ENCODE peak calls at places on chromosomes 2 and 18, in six cellular contexts. One of them, this sample, is unnamed.

GRCh38 chr2:221554769-221555510 is 17.2 kb downstream of the EPHA4 start:
- DNase-seq in right lobe of liver: no peak
- DNase-seq in GM13977: peak
- DNase-seq in GM23338: peak
- DNase-seq in GM10248: peak
- DNase-seq in heart left ventricle: peak
- DNase-seq in this sample: peak

GRCh38 chr2:60469918-60470317 is 83.5 kb downstream of the BCL11A start:
- DNase-seq in heart left ventricle: no peak
- DNase-seq in right lobe of liver: no peak
- DNase-seq in GM13977: no peak
- DNase-seq in GM23338: no peak
- DNase-seq in GM10248: no peak
- DNase-seq in this sample: no peak

GRCh38 chr2:168907940-168908662 is 7.0 kb downstream of the G6PC2 start:
- DNase-seq in GM13977: no peak
- DNase-seq in GM23338: peak
- DNase-seq in heart left ventricle: no peak
- DNase-seq in GM10248: no peak
- DNase-seq in right lobe of liver: no peak
- DNase-seq in this sample: no peak

GRCh38 chr2:172012688-172013358 is 13.1 kb downstream of the METAP1D start:
- DNase-seq in GM13977: no peak
- DNase-seq in GM10248: no peak
- DNase-seq in right lobe of liver: no peak
- DNase-seq in GM23338: peak
- DNase-seq in heart left ventricle: no peak
- DNase-seq in this sample: no peak

GRCh38 chr2:138058427-138058826 is 94.2 kb downstream of the HNMT start:
- DNase-seq in GM23338: no peak
- DNase-seq in GM13977: no peak
- DNase-seq in GM10248: no peak
- DNase-seq in heart left ventricle: no peak
- DNase-seq in right lobe of liver: no peak
- DNase-seq in this sample: no peak

GRCh38 chr18:46630160-46630559 is 26.9 kb downstream of the LOXHD1 start:
- DNase-seq in heart left ventricle: no peak
- DNase-seq in GM10248: no peak
- DNase-seq in GM23338: no peak
- DNase-seq in right lobe of liver: no peak
- DNase-seq in GM13977: no peak
- DNase-seq in this sample: peak

GRCh38 chr2:191302459-191303155 is 57.4 kb downstream of the MYO1B start:
- DNase-seq in GM23338: peak
- DNase-seq in GM13977: peak
- DNase-seq in right lobe of liver: no peak
- DNase-seq in heart left ventricle: no peak
- DNase-seq in GM10248: no peak
- DNase-seq in this sample: peak

GRCh38 chr18:12628706-12629702 is 28.9 kb downstream of the SPIRE1 start:
- DNase-seq in GM13977: no peak
- DNase-seq in GM10248: no peak
- DNase-seq in right lobe of liver: no peak
- DNase-seq in GM23338: no peak
- DNase-seq in heart left ventricle: no peak
- DNase-seq in this sample: no peak

GRCh38 chr2:94956797-94957391 is 68.6 kb upstream of the MAL start:
- DNase-seq in GM13977: peak
- DNase-seq in heart left ventricle: no peak
- DNase-seq in right lobe of liver: no peak
- DNase-seq in GM23338: peak
- DNase-seq in GM10248: peak
- DNase-seq in this sample: peak

GRCh38 chr18:47758000-47758399 is 172.5 kb downstream of the SMAD2 start:
- DNase-seq in GM13977: no peak
- DNase-seq in GM23338: peak
- DNase-seq in GM10248: no peak
- DNase-seq in right lobe of liver: no peak
- DNase-seq in heart left ventricle: no peak
- DNase-seq in this sample: no peak

GRCh38 chr2:179768765-179769164 is 92.6 kb downstream of the ZNF385B start:
- DNase-seq in right lobe of liver: no peak
- DNase-seq in GM23338: no peak
- DNase-seq in heart left ventricle: peak
- DNase-seq in GM10248: no peak
- DNase-seq in GM13977: no peak
- DNase-seq in this sample: no peak

GRCh38 chr2:160353166-160353565 is 140.4 kb downstream of the RBMS1 start:
- DNase-seq in GM13977: no peak
- DNase-seq in right lobe of liver: no peak
- DNase-seq in heart left ventricle: no peak
- DNase-seq in GM10248: no peak
- DNase-seq in GM23338: no peak
- DNase-seq in this sample: peak

GRCh38 chr2:9763356-9764152 is 79.7 kb upstream of the TAF1B start:
- DNase-seq in right lobe of liver: no peak
- DNase-seq in heart left ventricle: no peak
- DNase-seq in GM10248: no peak
- DNase-seq in GM13977: no peak
- DNase-seq in GM23338: no peak
- DNase-seq in this sample: no peak

GRCh38 chr2:112001136-112001764 is 53.8 kb upstream of the TMEM87B start:
- DNase-seq in GM23338: no peak
- DNase-seq in heart left ventricle: no peak
- DNase-seq in right lobe of liver: no peak
- DNase-seq in GM10248: no peak
- DNase-seq in GM13977: no peak
- DNase-seq in this sample: no peak

GRCh38 chr18:23136326-23137092 is 1.2 kb downstream of the CABLES1 start:
- DNase-seq in right lobe of liver: peak
- DNase-seq in GM10248: peak
- DNase-seq in GM13977: peak
- DNase-seq in heart left ventricle: peak
- DNase-seq in GM23338: peak
- DNase-seq in this sample: peak

GRCh38 chr2:73091696-73092095 is 20.2 kb upstream of the SFXN5 start:
- DNase-seq in right lobe of liver: no peak
- DNase-seq in GM10248: no peak
- DNase-seq in heart left ventricle: no peak
- DNase-seq in GM23338: no peak
- DNase-seq in GM13977: no peak
- DNase-seq in this sample: no peak

GRCh38 chr2:460861-461260 is 173.0 kb upstream of the ALKAL2 start:
- DNase-seq in heart left ventricle: no peak
- DNase-seq in GM13977: peak
- DNase-seq in GM23338: no peak
- DNase-seq in GM10248: no peak
- DNase-seq in right lobe of liver: no peak
- DNase-seq in this sample: peak

GRCh38 chr2:238202326-238203103 is 980 bp downstream of the ILKAP start:
- DNase-seq in right lobe of liver: no peak
- DNase-seq in GM13977: peak
- DNase-seq in GM23338: peak
- DNase-seq in heart left ventricle: no peak
- DNase-seq in GM10248: no peak
- DNase-seq in this sample: peak

GRCh38 chr2:186445506-186445905 is 40.6 kb upstream of the ZC3H15 start:
- DNase-seq in right lobe of liver: no peak
- DNase-seq in GM13977: no peak
- DNase-seq in heart left ventricle: no peak
- DNase-seq in GM10248: no peak
- DNase-seq in GM23338: no peak
- DNase-seq in this sample: no peak

GRCh38 chr2:28395334-28396061 is 2.8 kb downstream of the FOSL2 start:
- DNase-seq in GM23338: no peak
- DNase-seq in GM10248: no peak
- DNase-seq in heart left ventricle: no peak
- DNase-seq in right lobe of liver: peak
- DNase-seq in GM13977: no peak
- DNase-seq in this sample: no peak

GRCh38 chr18:5393779-5394178 is 98.3 kb upstream of the ZBTB14 start:
- DNase-seq in heart left ventricle: no peak
- DNase-seq in GM23338: no peak
- DNase-seq in right lobe of liver: no peak
- DNase-seq in GM10248: no peak
- DNase-seq in GM13977: no peak
- DNase-seq in this sample: no peak

GRCh38 chr2:216350214-216350789 is 22.0 kb downstream of the MARCHF4 start:
- DNase-seq in GM23338: no peak
- DNase-seq in GM10248: no peak
- DNase-seq in right lobe of liver: no peak
- DNase-seq in heart left ventricle: no peak
- DNase-seq in GM13977: no peak
- DNase-seq in this sample: peak

GRCh38 chr18:53018791-53019190 is 678.8 kb downstream of the DCC start:
- DNase-seq in heart left ventricle: no peak
- DNase-seq in GM13977: no peak
- DNase-seq in GM10248: no peak
- DNase-seq in right lobe of liver: no peak
- DNase-seq in GM23338: peak
- DNase-seq in this sample: no peak

GRCh38 chr2:133886735-133887675 is 318.7 kb upstream of the NCKAP5 start:
- DNase-seq in GM10248: peak
- DNase-seq in GM13977: peak
- DNase-seq in right lobe of liver: peak
- DNase-seq in heart left ventricle: peak
- DNase-seq in GM23338: peak
- DNase-seq in this sample: peak
- TF ChIP-seq CTCF in GM10248: peak
- TF ChIP-seq CTCF in GM13977: peak
- TF ChIP-seq CTCF in right lobe of liver: peak
- TF ChIP-seq CTCF in heart left ventricle: peak
- TF ChIP-seq CTCF in GM23338: peak
- TF ChIP-seq CTCF in this sample: peak

GRCh38 chr2:228699400-228699799 is 517.9 kb upstream of the SPHKAP start:
- DNase-seq in GM23338: no peak
- DNase-seq in heart left ventricle: no peak
- DNase-seq in right lobe of liver: no peak
- DNase-seq in GM10248: no peak
- DNase-seq in GM13977: no peak
- DNase-seq in this sample: no peak
- TF ChIP-seq CTCF in GM23338: peak
- TF ChIP-seq CTCF in heart left ventricle: peak
- TF ChIP-seq CTCF in right lobe of liver: no peak
- TF ChIP-seq CTCF in GM10248: no peak
- TF ChIP-seq CTCF in GM13977: no peak
- TF ChIP-seq CTCF in this sample: no peak

DNA sequence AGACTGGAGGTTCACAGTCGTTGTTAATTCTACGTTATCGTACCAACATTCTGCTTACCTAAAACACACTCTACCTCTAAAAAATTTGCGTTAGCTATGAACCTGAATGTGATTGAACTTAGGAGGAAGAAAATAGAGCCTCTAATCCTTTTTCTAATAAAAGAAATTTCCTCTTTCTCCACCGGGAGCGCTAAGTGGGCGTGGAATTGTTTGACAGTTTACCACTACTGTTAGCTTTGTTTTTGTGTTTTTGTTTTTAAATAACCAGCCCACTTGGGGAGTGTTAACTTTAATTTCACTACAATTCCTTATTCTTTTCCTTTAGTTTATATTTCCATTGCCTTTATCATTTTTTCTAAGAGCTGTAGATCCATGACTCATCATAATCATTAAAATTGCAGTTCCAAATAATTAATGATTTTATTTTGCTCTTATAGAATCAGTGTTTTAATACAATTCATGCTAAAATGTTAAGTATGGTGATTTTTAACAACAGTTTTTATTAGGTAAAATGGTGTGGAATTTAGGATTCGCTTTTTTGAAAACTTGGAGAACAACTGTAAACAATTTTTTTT is 55.0 kb upstream of the ITM2C start:
- DNase-seq in GM10248: no peak
- DNase-seq in GM23338: peak
- DNase-seq in heart left ventricle: no peak
- DNase-seq in right lobe of liver: no peak
- DNase-seq in GM13977: no peak
- DNase-seq in this sample: no peak
- TF ChIP-seq CTCF in GM10248: no peak
- TF ChIP-seq CTCF in GM23338: peak
- TF ChIP-seq CTCF in heart left ventricle: no peak
- TF ChIP-seq CTCF in right lobe of liver: peak
- TF ChIP-seq CTCF in GM13977: no peak
- TF ChIP-seq CTCF in this sample: peak

GRCh38 chr18:28175930-28176673 is 828 bp downstream of the CDH2 start:
- DNase-seq in right lobe of liver: no peak
- DNase-seq in GM23338: peak
- DNase-seq in heart left ventricle: no peak
- DNase-seq in GM13977: peak
- DNase-seq in GM10248: peak
- DNase-seq in this sample: no peak

GRCh38 chr18:28176674-28176932 is 327 bp downstream of the CDH2 start:
- DNase-seq in GM10248: no peak
- DNase-seq in heart left ventricle: no peak
- DNase-seq in right lobe of liver: no peak
- DNase-seq in GM23338: peak
- DNase-seq in GM13977: no peak
- DNase-seq in this sample: no peak

GRCh38 chr18:28177828-28178635 is 1.1 kb upstream of the CDH2 start:
- DNase-seq in heart left ventricle: peak
- DNase-seq in GM23338: peak
- DNase-seq in right lobe of liver: peak
- DNase-seq in GM13977: peak
- DNase-seq in GM10248: peak
- DNase-seq in this sample: no peak

GRCh38 chr18:28178720-28179119 is 1.8 kb upstream of the CDH2 start:
- DNase-seq in GM13977: no peak
- DNase-seq in heart left ventricle: no peak
- DNase-seq in GM10248: no peak
- DNase-seq in GM23338: peak
- DNase-seq in right lobe of liver: no peak
- DNase-seq in this sample: no peak

DNA sequence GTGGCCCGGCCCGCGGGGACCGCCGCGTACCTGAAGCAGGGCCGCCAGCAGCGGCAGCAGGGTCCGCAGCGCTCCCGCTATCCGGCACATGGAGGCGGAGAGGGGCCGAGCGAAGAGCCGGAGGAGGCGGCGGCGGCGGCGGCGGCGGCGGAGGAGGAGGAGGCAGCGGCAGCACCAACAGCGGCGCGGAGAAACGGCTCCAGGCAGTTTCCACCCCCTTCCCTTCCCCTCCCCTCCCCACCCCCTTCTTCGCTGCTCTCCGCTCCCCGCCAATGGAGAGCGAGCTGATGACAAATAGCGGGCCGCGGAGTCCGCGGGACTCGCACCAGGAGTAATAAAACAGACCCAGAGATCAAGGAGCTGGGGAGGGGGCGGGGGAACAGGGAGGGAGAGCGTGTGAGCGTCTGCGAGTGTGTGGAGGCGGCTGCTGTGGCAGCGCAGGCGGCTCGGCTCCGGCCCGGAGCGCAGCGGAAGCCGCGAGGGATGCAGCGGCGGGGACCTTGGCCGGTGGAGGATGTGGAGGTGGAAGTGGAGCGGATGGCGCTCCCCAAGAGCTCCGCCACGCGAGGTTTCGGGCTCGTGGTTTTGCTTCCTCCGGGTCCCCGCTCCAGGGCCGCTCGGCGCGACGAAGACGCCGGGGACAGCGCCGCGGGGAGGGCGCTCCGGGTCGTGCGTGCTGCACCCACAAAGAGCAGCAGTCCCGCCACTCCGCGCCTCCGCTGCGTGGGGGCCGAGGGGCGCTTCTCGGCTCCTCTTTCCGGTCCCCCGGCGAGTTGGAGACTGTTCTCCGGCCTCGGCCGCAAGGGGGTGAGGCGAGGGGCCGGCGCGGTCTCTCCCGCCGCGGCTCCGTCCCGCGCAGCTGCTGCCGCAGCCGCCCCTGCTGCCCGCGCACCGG is at the start of gene CDH2:
- DNase-seq in heart left ventricle: peak
- DNase-seq in GM13977: peak
- DNase-seq in right lobe of liver: peak
- DNase-seq in GM23338: peak
- DNase-seq in GM10248: peak
- DNase-seq in this sample: peak
- TF ChIP-seq CTCF in heart left ventricle: peak
- TF ChIP-seq CTCF in GM13977: peak
- TF ChIP-seq CTCF in right lobe of liver: peak
- TF ChIP-seq CTCF in GM23338: peak
- TF ChIP-seq CTCF in GM10248: no peak
- TF ChIP-seq CTCF in this sample: no peak

This sample was measured in activated CD8-positive, alpha-beta T cell treated with anti-CD3 and anti-CD28 coated beads for 36 hours.